ENCODE peak calls at places on chromosomes 11 and 22, in six cellular contexts. E is NT2/D1, N is neuronal stem cell, A is H9, I is PC-3, Z is mesendoderm. P is an unnamed sample. For H3K4me1, the result is how much of the 10 kb centered on the place peaks cover.

GRCh38 chr11:13963169-13963948 is 836 bp downstream of the SPON1 start:
- DNase-seq in I (no peak), N (no peak), Z (peak), A (peak), E (no peak), P (peak)

GRCh38 chr11:10930224-10930960 is 72.5 kb upstream of the ZBED5 start:
- DNase-seq in I (peak), Z (peak), A (no peak), E (no peak), N (no peak), P (no peak)

GRCh38 chr11:10350341-10350740 is 45.5 kb downstream of the ADM start:
- DNase-seq in E (peak), N (no peak), A (peak), Z (peak), I (peak), P (peak)

GRCh38 chr22:20414450-20414849 is 20.5 kb downstream of the ZNF74 start:
- DNase-seq in N (no peak), E (no peak), I (no peak), A (no peak), Z (no peak), P (no peak)

GRCh38 chr22:38416621-38417251 is 38.3 kb downstream of the KCNJ4 start:
- DNase-seq in Z (no peak), A (no peak), N (no peak), I (no peak), E (no peak), P (no peak)

GRCh38 chr22:46010177-46010867 is 33.4 kb upstream of the WNT7B start:
- DNase-seq in E (no peak), N (no peak), A (no peak), Z (no peak), I (peak), P (no peak)

GRCh38 chr11:119481021-119481666 is 58.2 kb upstream of the THY1 start:
- DNase-seq in A (peak), N (peak), E (peak), I (peak), Z (peak), P (peak)

GRCh38 chr11:64611961-64612646 is 21.1 kb downstream of the SLC22A12 start:
- DNase-seq in E (no peak), A (no peak), I (no peak), Z (no peak), N (no peak), P (no peak)

GRCh38 chr11:128157423-128158298 is 429.7 kb downstream of the ETS1 start:
- DNase-seq in A (peak), N (peak), E (peak), I (peak), Z (peak), P (peak)

GRCh38 chr22:22487869-22488597 is 20.5 kb downstream of the ZNF280B start:
- DNase-seq in E (no peak), N (no peak), I (no peak), A (no peak), Z (no peak), P (no peak)

GRCh38 chr11:14974021-14974698 is 2.0 kb upstream of the CALCA start:
- DNase-seq in E (no peak), N (peak), A (peak), I (no peak), Z (peak), P (no peak)

GRCh38 chr11:116525961-116526495 is 246.8 kb downstream of the BUD13 start:
- DNase-seq in E (no peak), A (no peak), I (no peak), Z (no peak), N (no peak), P (no peak)

GRCh38 chr11:130679247-130679646 is 230.8 kb downstream of the ADAMTS15 start:
- DNase-seq in E (no peak), N (no peak), Z (no peak), A (no peak), I (no peak), P (no peak)

GRCh38 chr11:14614223-14614622 is 29.4 kb upstream of the PDE3B start:
- DNase-seq in Z (no peak), N (no peak), I (no peak), E (no peak), A (no peak), P (no peak)

GRCh38 chr11:133520707-133521106 is 11.6 kb downstream of the OPCML start:
- DNase-seq in A (no peak), E (no peak), I (no peak), N (no peak), Z (no peak), P (no peak)

GRCh38 chr11:126146454-126147192 is 64.8 kb downstream of the RPUSD4 start:
- DNase-seq in A (peak), Z (peak), I (no peak), N (peak), E (no peak), P (no peak)

GRCh38 chr11:93236741-93237675 is 39.2 kb upstream of the SLC36A4 start:
- DNase-seq in E (peak), N (peak), I (peak), Z (peak), A (peak), P (peak)

GRCh38 chr22:32476286-32476685 is 1.7 kb downstream of the FBXO7 start:
- DNase-seq in Z (no peak), A (no peak), I (no peak), E (no peak), N (no peak), P (peak)

GRCh38 chr22:42964994-42965699 is 49.8 kb downstream of the PACSIN2 start:
- DNase-seq in Z (peak), A (peak), I (peak), N (no peak), E (no peak), P (no peak)

GRCh38 chr11:131888230-131888826 is 517.9 kb downstream of the NTM start:
- DNase-seq in Z (no peak), I (peak), E (no peak), N (no peak), A (no peak), P (peak)
- H3K9ac ChIP-seq in Z (no peak), I (peak), E (no peak), N (no peak), A (no peak), P (peak)

DNA sequence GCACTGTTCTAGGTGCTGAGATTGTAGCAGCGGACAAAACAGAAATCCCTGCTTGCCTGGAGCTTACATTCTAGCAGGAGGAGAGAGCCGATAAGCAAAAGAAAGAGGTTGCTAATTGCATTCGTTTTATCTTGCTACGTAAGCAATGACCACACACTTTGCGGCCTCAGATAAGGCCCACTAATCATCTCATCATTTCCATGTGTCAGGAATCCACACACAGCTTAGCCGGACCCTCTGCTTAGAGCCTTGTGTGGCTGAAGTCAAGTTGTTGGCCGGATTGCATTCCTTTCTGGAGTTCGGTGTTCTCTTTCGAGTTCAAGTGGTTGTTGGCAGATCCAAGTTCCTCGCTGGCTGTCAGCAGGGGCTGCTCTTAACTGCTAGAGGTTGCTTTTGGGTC is 101.6 kb downstream of the CHST1 start:
- DNase-seq in N (no peak), I (no peak), A (no peak), Z (peak), E (no peak), P (no peak)
- H3K4me1 ChIP-seq in N (under half), I (under half), A (under half), Z (under half), E (under half), P (under half)

GRCh38 chr22:19059481-19060278 is 62.5 kb downstream of the DGCR2 start:
- DNase-seq in N (no peak), E (no peak), A (no peak), Z (no peak), I (no peak), P (no peak)
- H3K9ac ChIP-seq in N (no peak), E (no peak), A (no peak), Z (no peak), I (peak), P (no peak)

DNA sequence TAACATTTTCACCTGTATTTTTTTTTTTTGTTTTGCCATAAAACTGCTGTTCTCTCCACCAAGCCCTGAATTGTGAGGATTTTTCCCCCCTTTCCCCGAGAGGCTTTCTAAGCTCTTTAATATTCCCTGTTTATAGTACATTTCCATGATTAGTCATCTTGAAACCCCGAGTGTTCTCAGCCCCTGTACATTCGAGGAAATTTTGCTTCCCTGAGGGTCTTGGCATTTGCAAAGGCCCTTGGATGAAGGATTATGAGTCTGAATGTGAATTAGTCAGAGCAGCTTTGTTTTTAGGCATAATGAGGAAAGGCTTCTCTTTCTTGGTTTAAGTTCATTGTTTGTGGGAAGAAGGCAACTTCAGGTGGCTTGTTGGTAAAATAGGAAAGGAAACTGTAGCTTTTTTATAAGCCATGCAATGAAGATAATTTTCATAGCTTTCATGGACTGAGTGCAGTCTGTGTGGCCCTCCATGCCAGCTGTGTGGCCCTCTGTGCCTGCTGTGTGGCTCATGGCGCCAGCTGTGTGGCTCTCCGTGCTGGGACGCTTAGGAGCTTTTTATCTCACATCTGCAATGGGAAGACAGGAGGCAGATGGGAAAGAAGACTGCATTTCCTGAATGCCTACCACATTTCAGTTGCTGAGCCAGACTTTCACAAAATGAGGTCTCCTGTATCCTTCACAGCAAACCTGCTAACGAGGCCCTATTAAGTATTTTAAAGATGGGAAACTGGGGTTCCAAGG is 129.0 kb downstream of the TEAD1 start:
- DNase-seq in E (no peak), I (peak), Z (peak), N (peak), A (no peak), P (peak)
- H3K4me1 ChIP-seq in E (under half), I (half or more), Z (under half), N (under half), A (under half), P (under half)

DNA sequence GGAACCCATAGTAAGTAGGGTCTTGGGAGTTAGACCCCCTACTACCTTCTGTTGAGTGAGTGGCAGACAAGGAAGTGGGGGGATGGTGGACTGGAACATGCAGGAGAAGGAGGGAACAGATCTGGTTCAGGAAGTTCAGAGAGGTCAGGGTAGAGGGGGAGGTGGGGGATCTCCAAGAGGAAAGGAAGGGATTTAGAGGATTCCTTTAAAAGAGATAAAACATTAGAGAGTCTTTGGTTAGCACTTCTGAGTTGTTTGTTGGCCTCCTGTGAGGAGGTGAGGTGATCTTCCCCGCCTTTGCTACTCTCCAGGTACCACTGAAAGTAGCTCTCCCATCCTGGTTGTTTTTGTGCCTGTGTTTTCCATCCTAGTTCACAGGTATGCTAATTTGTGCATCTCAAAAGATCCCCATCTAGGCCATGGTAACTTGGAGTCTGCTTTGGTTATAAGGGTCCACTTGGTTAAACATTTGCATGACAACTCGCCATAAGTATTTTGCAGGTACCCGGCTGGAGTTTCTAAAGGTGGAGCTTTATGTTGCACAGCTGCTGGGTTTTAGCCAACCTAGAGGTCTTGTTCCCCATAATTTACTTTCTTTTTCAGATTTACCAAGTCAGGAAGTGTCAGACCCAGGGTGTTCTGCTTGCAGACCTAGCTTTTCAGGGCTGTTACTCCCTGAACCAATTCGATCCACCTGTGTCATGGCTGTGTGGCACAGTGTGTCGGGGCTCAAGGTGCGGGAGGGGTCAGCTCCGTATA is 79.3 kb upstream of the SORL1 start:
- DNase-seq in E (peak), A (peak), N (no peak), I (no peak), Z (peak), P (no peak)
- H3K9ac ChIP-seq in E (no peak), A (no peak), N (no peak), I (no peak), Z (no peak), P (no peak)

DNA sequence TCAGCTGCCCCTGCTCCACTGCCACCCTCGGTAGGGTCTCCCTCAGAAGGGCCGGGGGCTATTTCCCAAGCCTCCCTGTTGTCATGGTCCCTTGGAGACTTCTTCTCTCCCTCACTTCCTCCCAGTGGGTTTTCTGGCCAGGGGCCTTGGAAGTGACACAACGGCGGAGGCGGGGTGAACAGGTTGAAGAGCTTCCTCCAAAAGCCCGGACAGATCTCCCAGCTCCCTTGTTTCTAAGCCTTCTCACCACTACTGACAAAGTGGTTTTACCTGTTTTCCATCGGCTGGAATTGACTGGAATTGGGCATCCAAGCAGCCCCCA is 14.5 kb downstream of the MYH9 start:
- DNase-seq in I (peak), N (no peak), A (no peak), Z (peak), E (no peak), P (no peak)
- H3K4me1 ChIP-seq in I (half or more), N (under half), A (under half), Z (under half), E (under half), P (under half)

GRCh38 chr11:123561046-123561781 is 93.2 kb downstream of the SCN3B start:
- DNase-seq in A (peak), N (no peak), I (no peak), Z (peak), E (no peak), P (peak)

GRCh38 chr11:123562166-123562565 is 92.3 kb downstream of the SCN3B start:
- DNase-seq in Z (no peak), I (no peak), A (no peak), N (no peak), E (no peak), P (no peak)

GRCh38 chr11:123558536-123559315 is 95.7 kb downstream of the SCN3B start:
- DNase-seq in A (no peak), N (no peak), Z (no peak), I (no peak), E (no peak), P (no peak)

GRCh38 chr11:123559418-123559817 is 95.0 kb downstream of the SCN3B start:
- DNase-seq in I (no peak), N (no peak), Z (no peak), A (no peak), E (no peak), P (peak)

DNA sequence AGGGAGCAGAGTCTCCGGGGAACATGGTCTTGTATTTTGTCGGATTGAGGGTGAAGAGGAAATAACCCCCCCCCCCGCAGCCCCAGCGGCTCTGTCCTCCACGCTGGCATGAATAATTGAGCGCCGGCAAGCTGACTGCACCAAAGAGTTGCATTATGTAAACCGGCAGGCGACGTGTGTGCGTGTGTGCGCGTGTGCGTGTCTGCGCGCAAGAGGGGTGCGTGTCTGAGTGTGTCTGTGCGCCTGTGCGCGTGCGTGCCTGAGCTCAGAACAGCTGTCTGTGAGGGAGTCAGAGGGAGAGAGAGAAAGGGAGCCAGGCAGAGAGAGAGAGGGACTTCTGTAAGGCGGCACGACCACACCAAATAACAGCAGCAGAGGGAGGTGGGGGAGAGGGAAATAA is 94.4 kb downstream of the SCN3B start:
- DNase-seq in A (no peak), E (no peak), I (no peak), Z (no peak), N (no peak), P (peak)
- H3K9ac ChIP-seq in A (no peak), E (no peak), I (no peak), Z (peak), N (peak), P (peak)